ENCODE peak calls at places on chromosomes 2 and 18, in four cellular contexts. S, V, J and E are unnamed samples.

GRCh38 chr2:241300000-241300399 is 15.5 kb downstream of the HDLBP start:
- DNase-seq in V (no peak), S (no peak), J (no peak), E (no peak)

GRCh38 chr18:76686737-76687231 is 135.6 kb upstream of the ZNF236 start:
- DNase-seq in V (peak), J (peak), S (peak), E (peak)

GRCh38 chr2:171798156-171798815 is 95.8 kb downstream of the SLC25A12 start:
- DNase-seq in V (no peak), J (no peak), S (peak), E (peak)

GRCh38 chr2:239398536-239398935 is 2.3 kb downstream of the HDAC4 start:
- DNase-seq in V (no peak), J (no peak), S (no peak), E (peak)

GRCh38 chr2:67668538-67668937 is 271.4 kb downstream of the ETAA1 start:
- DNase-seq in S (no peak), V (no peak), J (no peak), E (no peak)

GRCh38 chr2:235639387-235639786 is 145.5 kb downstream of the AGAP1 start:
- DNase-seq in S (peak), J (peak), V (peak), E (peak)

GRCh38 chr2:237774811-237775553 is 23.6 kb upstream of the RBM44 start:
- DNase-seq in V (peak), S (peak), J (no peak), E (peak)

GRCh38 chr2:147614491-147614890 is 230.3 kb upstream of the ACVR2A start:
- DNase-seq in S (no peak), J (no peak), V (no peak), E (no peak)

GRCh38 chr2:240255811-240256703 is 115.6 kb upstream of the OTOS start:
- DNase-seq in J (no peak), V (no peak), S (no peak), E (no peak)

GRCh38 chr2:240126731-240127130 is 9.4 kb downstream of the COPS9 start:
- DNase-seq in S (no peak), V (no peak), J (peak), E (no peak)